ENCODE peak calls at places on chromosomes 11 and 22, in four cellular contexts. M, C, F and S are unnamed samples.

GRCh38 chr11:5366856-5367255 is 15.5 kb downstream of the OR51B6 start:
- DNase-seq in M (no peak), C (no peak), F (no peak), S (no peak)

GRCh38 chr22:47168900-47169800 is 406.7 kb downstream of the TBC1D22A start:
- DNase-seq in M (no peak), C (no peak), F (peak), S (no peak)

GRCh38 chr22:38674888-38675287 is 6.9 kb upstream of the TOMM22 start:
- DNase-seq in M (no peak), C (peak), F (no peak), S (no peak)

GRCh38 chr22:46137218-46137766 is 13.0 kb upstream of the PPARA start:
- DNase-seq in M (no peak), C (no peak), F (no peak), S (no peak)

GRCh38 chr11:18332302-18332701 is 9.9 kb downstream of the GTF2H1 start:
- DNase-seq in M (no peak), C (no peak), F (no peak), S (no peak)

GRCh38 chr11:73383249-73384126 is 7.3 kb downstream of the RELT start:
- DNase-seq in M (no peak), C (peak), F (no peak), S (no peak)

GRCh38 chr11:99534812-99535211 is 514.1 kb downstream of the CNTN5 start:
- DNase-seq in M (no peak), C (no peak), F (no peak), S (no peak)

GRCh38 chr22:38139901-38140300 is 29.4 kb upstream of the BAIAP2L2 start:
- DNase-seq in M (no peak), C (no peak), F (no peak), S (no peak)

GRCh38 chr11:65851083-65851579 is 6.8 kb downstream of the CFL1 start:
- DNase-seq in M (no peak), C (no peak), F (no peak), S (no peak)